ENCODE peak calls at places on chromosomes 7 and 10, in four cellular contexts. L is HFFc6; Z is T47D; O is activated effector memory CD4-positive, alpha-beta T cell treated with anti-CD3 and anti-CD28 coated beads, Interleukin-2, amount 50 U/mL, for 16 hours. R is an unnamed sample.

GRCh38 chr10:122730238-122730637 is 30.6 kb upstream of the C10orf120 start:
- DNase-seq in Z (no peak), L (no peak), O (no peak), R (no peak)

GRCh38 chr10:52249850-52250395 is 64.2 kb upstream of the DKK1 start:
- DNase-seq in L (no peak), Z (no peak), O (no peak), R (no peak)

GRCh38 chr10:131899695-131900349 is 986 bp upstream of the PPP2R2D start:
- DNase-seq in L (no peak), Z (no peak), O (peak), R (no peak)

GRCh38 chr7:120190566-120190965 is 82.4 kb upstream of the KCND2 start:
- DNase-seq in Z (no peak), L (no peak), O (no peak), R (no peak)

GRCh38 chr7:74051629-74052410 is 23.8 kb downstream of the ELN start:
- DNase-seq in L (no peak), O (no peak), Z (peak), R (no peak)

GRCh38 chr7:101874028-101874427 is 56.6 kb downstream of the CUX1 start:
- DNase-seq in Z (no peak), O (no peak), L (peak), R (no peak)

GRCh38 chr10:110179220-110179619 is 28.2 kb upstream of the MXI1 start:
- DNase-seq in L (no peak), Z (no peak), O (no peak), R (no peak)

GRCh38 chr7:135335628-135336139 is 102.0 kb downstream of the STRA8 start:
- DNase-seq in O (peak), L (peak), Z (peak), R (peak)

GRCh38 chr10:31515116-31515515 is 196.1 kb downstream of the ZEB1 start:
- DNase-seq in Z (no peak), O (no peak), L (no peak), R (no peak)

GRCh38 chr7:94303736-94304135 is 91.0 kb upstream of the COL1A2 start:
- DNase-seq in L (peak), O (no peak), Z (peak), R (no peak)

GRCh38 chr7:138388673-138389491 is 71.2 kb upstream of the TRIM24 start:
- DNase-seq in O (no peak), L (no peak), Z (no peak), R (no peak)

GRCh38 chr10:18505719-18506118 is 145.7 kb downstream of the NSUN6 start:
- DNase-seq in Z (no peak), L (no peak), O (no peak), R (no peak)

GRCh38 chr10:111344804-111345203 is 268.0 kb downstream of the ADRA2A start:
- DNase-seq in Z (peak), L (no peak), O (no peak), R (no peak)

GRCh38 chr7:48250441-48250951 is 79.2 kb downstream of the ABCA13 start:
- DNase-seq in O (no peak), Z (no peak), L (no peak), R (no peak)

GRCh38 chr10:58665361-58665760 is 152.7 kb downstream of the BICC1 start:
- DNase-seq in O (no peak), Z (no peak), L (no peak), R (no peak)

GRCh38 chr10:67609996-67610793 is 85.8 kb downstream of the CTNNA3 start:
- DNase-seq in Z (no peak), O (no peak), L (peak), R (no peak)

GRCh38 chr10:66604195-66604594 is 321.6 kb upstream of the LRRTM3 start:
- DNase-seq in L (no peak), Z (peak), O (no peak), R (no peak)